ENCODE peak calls at places on chromosome 22, in seven cellular contexts. One of them, this sample, is unnamed.

GRCh38 chr22:39520874-39521857 is 804 bp downstream of the ATF4 start:
- DNase-seq in epithelial cell of esophagus: peak; percentile 69
- DNase-seq in IMR-90: peak; percentile 73
- DNase-seq in WERI-Rb-1: peak; percentile 69
- DNase-seq in tibial nerve: peak; percentile 69
- DNase-seq in uterus: peak; percentile 85
- DNase-seq in fibroblast of lung: peak; percentile 84
- DNase-seq in this sample: peak; percentile 89

GRCh38 chr22:36328635-36329216 is 59.0 kb downstream of the MYH9 start:
- DNase-seq in epithelial cell of esophagus: peak; percentile 91
- DNase-seq in IMR-90: peak; percentile 96
- DNase-seq in tibial nerve: no peak
- DNase-seq in uterus: peak; percentile 79
- DNase-seq in fibroblast of lung: peak; percentile 90
- DNase-seq in WERI-Rb-1: no peak
- DNase-seq in this sample: peak; percentile 92

GRCh38 chr22:45781941-45782340 is 110.3 kb downstream of the ATXN10 start:
- DNase-seq in fibroblast of lung: no peak
- DNase-seq in epithelial cell of esophagus: peak; percentile 46
- DNase-seq in IMR-90: peak; percentile 54
- DNase-seq in uterus: no peak
- DNase-seq in tibial nerve: no peak
- DNase-seq in WERI-Rb-1: no peak
- DNase-seq in this sample: no peak

GRCh38 chr22:48685767-48686166 is 1141.9 kb downstream of the BRD1 start:
- DNase-seq in uterus: no peak
- DNase-seq in IMR-90: no peak
- DNase-seq in epithelial cell of esophagus: no peak
- DNase-seq in WERI-Rb-1: no peak
- DNase-seq in tibial nerve: no peak
- DNase-seq in fibroblast of lung: no peak
- DNase-seq in this sample: no peak

GRCh38 chr22:23178512-23179254 is 1.6 kb upstream of the BCR start:
- DNase-seq in epithelial cell of esophagus: peak; percentile 61
- DNase-seq in tibial nerve: peak; percentile 51
- DNase-seq in fibroblast of lung: peak; percentile 56
- DNase-seq in IMR-90: peak; percentile 38
- DNase-seq in WERI-Rb-1: peak; percentile 73
- DNase-seq in uterus: peak; percentile 74
- DNase-seq in this sample: peak; percentile 65

GRCh38 chr22:20957118-20957690 is 9.9 kb upstream of the AIFM3 start:
- DNase-seq in tibial nerve: no peak
- DNase-seq in epithelial cell of esophagus: no peak
- DNase-seq in WERI-Rb-1: no peak
- DNase-seq in fibroblast of lung: no peak
- DNase-seq in IMR-90: no peak
- DNase-seq in uterus: no peak
- DNase-seq in this sample: no peak

GRCh38 chr22:39723899-39724351 is 153.4 kb downstream of the CACNA1I start:
- DNase-seq in fibroblast of lung: peak; percentile 6
- DNase-seq in IMR-90: peak; percentile 50
- DNase-seq in WERI-Rb-1: no peak
- DNase-seq in tibial nerve: no peak
- DNase-seq in epithelial cell of esophagus: peak; percentile 31
- DNase-seq in uterus: no peak
- DNase-seq in this sample: peak; percentile 78

GRCh38 chr22:36409911-36410756 is 22.4 kb upstream of the MYH9 start:
- DNase-seq in WERI-Rb-1: no peak
- DNase-seq in tibial nerve: no peak
- DNase-seq in uterus: peak; percentile 27
- DNase-seq in IMR-90: no peak
- DNase-seq in fibroblast of lung: peak; percentile 50
- DNase-seq in epithelial cell of esophagus: peak; percentile 100
- DNase-seq in this sample: peak; percentile 83

GRCh38 chr22:50703726-50704509 is 31.3 kb downstream of the SHANK3 start:
- DNase-seq in fibroblast of lung: no peak
- DNase-seq in tibial nerve: no peak
- DNase-seq in WERI-Rb-1: no peak
- DNase-seq in uterus: no peak
- DNase-seq in epithelial cell of esophagus: no peak
- DNase-seq in IMR-90: no peak
- DNase-seq in this sample: no peak

GRCh38 chr22:29269731-29270474 is 1.8 kb downstream of the EWSR1 start:
- DNase-seq in IMR-90: peak; percentile 12
- DNase-seq in tibial nerve: no peak
- DNase-seq in epithelial cell of esophagus: peak; percentile 14
- DNase-seq in WERI-Rb-1: no peak
- DNase-seq in uterus: no peak
- DNase-seq in fibroblast of lung: no peak
- DNase-seq in this sample: peak; percentile 40

GRCh38 chr22:32708835-32709234 is 92.7 kb upstream of the TIMP3 start:
- DNase-seq in IMR-90: peak; percentile 37
- DNase-seq in tibial nerve: no peak
- DNase-seq in uterus: no peak
- DNase-seq in WERI-Rb-1: no peak
- DNase-seq in epithelial cell of esophagus: no peak
- DNase-seq in fibroblast of lung: no peak
- DNase-seq in this sample: no peak

GRCh38 chr22:24232725-24233124 is 12.2 kb downstream of the GGT5 start:
- DNase-seq in tibial nerve: no peak
- DNase-seq in uterus: no peak
- DNase-seq in epithelial cell of esophagus: no peak
- DNase-seq in WERI-Rb-1: no peak
- DNase-seq in IMR-90: no peak
- DNase-seq in fibroblast of lung: no peak
- DNase-seq in this sample: no peak

GRCh38 chr22:24233235-24233634 is 11.6 kb downstream of the GGT5 start:
- DNase-seq in tibial nerve: no peak
- DNase-seq in fibroblast of lung: no peak
- DNase-seq in IMR-90: no peak
- DNase-seq in uterus: no peak
- DNase-seq in epithelial cell of esophagus: no peak
- DNase-seq in WERI-Rb-1: no peak
- DNase-seq in this sample: no peak

GRCh38 chr22:24232124-24232523 is 12.8 kb downstream of the GGT5 start:
- DNase-seq in IMR-90: no peak
- DNase-seq in fibroblast of lung: no peak
- DNase-seq in epithelial cell of esophagus: no peak
- DNase-seq in uterus: no peak
- DNase-seq in WERI-Rb-1: no peak
- DNase-seq in tibial nerve: no peak
- DNase-seq in this sample: no peak

GRCh38 chr22:24230911-24231656 is 13.8 kb downstream of the GGT5 start:
- DNase-seq in WERI-Rb-1: peak; percentile 59
- DNase-seq in fibroblast of lung: no peak
- DNase-seq in uterus: no peak
- DNase-seq in epithelial cell of esophagus: no peak
- DNase-seq in tibial nerve: no peak
- DNase-seq in IMR-90: no peak
- DNase-seq in this sample: no peak

DNA sequence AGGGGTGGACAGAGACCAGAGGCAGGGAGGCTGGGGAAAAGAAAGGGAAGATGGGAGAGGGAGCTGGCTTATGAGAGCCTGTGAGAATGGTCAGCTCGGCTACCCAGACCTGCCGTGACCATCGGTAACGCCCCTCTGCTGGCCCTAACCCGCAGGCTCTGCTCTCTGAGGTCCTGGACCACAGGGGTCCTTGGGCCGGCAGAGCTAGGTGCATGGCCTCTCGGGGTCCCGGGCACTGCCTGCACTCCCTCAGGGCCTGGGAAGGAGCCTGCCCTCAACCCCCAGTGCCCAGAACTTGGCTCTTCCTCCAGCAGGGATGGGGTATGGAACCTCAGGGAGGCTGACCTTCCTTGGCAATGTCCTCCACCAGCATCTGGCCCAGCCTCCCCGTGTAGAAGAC is 13.2 kb downstream of the GGT5 start:
- DNase-seq in WERI-Rb-1: no peak
- DNase-seq in IMR-90: no peak
- DNase-seq in uterus: no peak
- DNase-seq in epithelial cell of esophagus: no peak
- DNase-seq in tibial nerve: no peak
- DNase-seq in fibroblast of lung: no peak
- DNase-seq in this sample: no peak
- H3K4me3 ChIP-seq in WERI-Rb-1: no peak overlapping the region
- H3K4me3 ChIP-seq in IMR-90: no peak overlapping the region
- H3K4me3 ChIP-seq in uterus: no peak overlapping the region
- H3K4me3 ChIP-seq in epithelial cell of esophagus: no peak overlapping the region
- H3K4me3 ChIP-seq in tibial nerve: no peak overlapping the region
- H3K4me3 ChIP-seq in fibroblast of lung: no peak overlapping the region
- H3K4me3 ChIP-seq in this sample: no peak overlapping the region

DNA sequence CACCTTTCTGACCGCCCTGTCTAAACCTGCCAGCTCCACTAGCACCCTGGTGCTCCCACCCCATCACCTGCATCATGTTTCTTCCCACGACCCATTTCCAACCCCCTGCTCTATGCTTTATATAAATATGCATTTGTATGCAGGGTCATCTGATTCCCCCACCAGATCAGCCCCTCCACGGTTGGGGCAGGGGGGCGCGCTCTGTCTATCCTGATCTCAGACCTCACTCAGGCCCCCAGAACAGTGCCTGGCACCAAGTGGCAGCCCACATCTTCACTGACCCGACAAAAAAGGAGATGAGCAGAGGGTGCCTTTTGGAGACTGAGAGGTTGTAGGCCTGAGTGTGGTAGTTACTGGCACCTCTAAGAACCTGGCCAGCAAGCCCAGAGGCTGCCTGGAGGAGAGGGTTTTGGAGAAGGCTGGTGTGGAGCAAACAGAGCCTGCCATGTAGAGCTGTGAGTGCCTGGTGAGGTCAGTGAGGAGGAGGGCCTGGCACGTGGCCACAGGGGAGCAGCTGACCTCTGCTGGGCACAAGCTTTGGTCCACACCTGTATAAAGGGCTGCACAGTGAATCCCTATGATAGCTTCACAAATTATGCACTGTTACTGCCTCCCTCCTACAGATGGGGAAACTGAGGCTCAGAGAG is 86.3 kb upstream of the RTL6 start:
- DNase-seq in WERI-Rb-1: no peak
- DNase-seq in tibial nerve: no peak
- DNase-seq in IMR-90: no peak
- DNase-seq in uterus: peak; percentile 14
- DNase-seq in epithelial cell of esophagus: no peak
- DNase-seq in fibroblast of lung: no peak
- DNase-seq in this sample: no peak
- TF ChIP-seq CTCF in WERI-Rb-1: no peak
- TF ChIP-seq CTCF in tibial nerve: no peak
- TF ChIP-seq CTCF in IMR-90: no peak
- TF ChIP-seq CTCF in uterus: no peak
- TF ChIP-seq CTCF in epithelial cell of esophagus: no peak
- TF ChIP-seq CTCF in fibroblast of lung: no peak
- TF ChIP-seq CTCF in this sample: no peak

GRCh38 chr22:24592846-24593809 is at the start of gene LRRC75B:
- DNase-seq in fibroblast of lung: peak; percentile 88
- DNase-seq in IMR-90: peak; percentile 85
- DNase-seq in WERI-Rb-1: peak; percentile 91
- DNase-seq in epithelial cell of esophagus: peak; percentile 74
- DNase-seq in uterus: peak; percentile 93
- DNase-seq in tibial nerve: peak; percentile 86
- DNase-seq in this sample: peak; percentile 85
- H3K4me3 ChIP-seq in fibroblast of lung: peak within 1 kb of the TSS; percentile 38
- H3K4me3 ChIP-seq in IMR-90: peak within 1 kb of the TSS; percentile 47
- H3K4me3 ChIP-seq in WERI-Rb-1: peak within 1 kb of the TSS; percentile 57
- H3K4me3 ChIP-seq in epithelial cell of esophagus: peak within 1 kb of the TSS; percentile 48
- H3K4me3 ChIP-seq in uterus: peak within 1 kb of the TSS; percentile 57
- H3K4me3 ChIP-seq in tibial nerve: peak within 1 kb of the TSS; percentile 66
- H3K4me3 ChIP-seq in this sample: peak within 1 kb of the TSS; percentile 69

DNA sequence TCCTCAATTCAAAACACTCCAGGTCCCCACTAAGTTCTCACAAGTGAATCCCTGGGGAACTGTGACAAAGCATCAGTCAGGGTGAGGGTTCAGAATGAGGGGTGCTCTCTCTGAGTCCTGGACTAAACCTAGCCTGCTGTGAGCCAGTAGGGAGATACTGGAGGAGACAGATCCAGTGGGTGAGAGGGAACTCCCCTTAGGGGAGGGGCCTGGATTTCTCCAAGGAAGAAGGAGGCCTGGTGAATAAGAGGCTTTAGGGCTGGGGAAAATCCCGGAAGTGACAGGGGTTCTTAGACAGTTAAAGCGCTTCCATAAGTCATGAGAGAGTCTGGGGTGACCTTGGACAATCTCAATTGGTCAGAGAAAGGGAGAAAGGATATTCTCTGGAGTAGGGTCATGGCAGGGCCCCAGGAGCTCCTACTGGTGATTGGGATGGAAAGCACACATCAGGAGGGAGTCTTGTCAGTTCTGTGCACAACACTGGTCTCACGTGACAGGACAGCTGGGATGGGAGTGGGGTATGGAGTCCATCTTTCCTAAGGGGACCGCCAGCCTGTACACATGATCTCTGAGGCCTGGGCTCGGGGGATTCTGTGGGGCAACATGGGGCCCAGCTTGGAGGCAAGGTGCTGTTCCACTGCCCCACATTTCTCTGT is 1.5 kb downstream of the TBC1D10A start:
- DNase-seq in uterus: peak; percentile 46
- DNase-seq in WERI-Rb-1: peak; percentile 90
- DNase-seq in IMR-90: peak; percentile 90
- DNase-seq in epithelial cell of esophagus: peak; percentile 94
- DNase-seq in tibial nerve: no peak
- DNase-seq in fibroblast of lung: peak; percentile 74
- DNase-seq in this sample: peak; percentile 82
- TF ChIP-seq CTCF in uterus: no peak
- TF ChIP-seq CTCF in WERI-Rb-1: no peak
- TF ChIP-seq CTCF in IMR-90: no peak
- TF ChIP-seq CTCF in epithelial cell of esophagus: no peak
- TF ChIP-seq CTCF in tibial nerve: no peak
- TF ChIP-seq CTCF in fibroblast of lung: no peak
- TF ChIP-seq CTCF in this sample: no peak